ENCODE peak calls at places on chromosomes 1 and 21, in eight cellular contexts. Q is NCI-H2107, D is MV-4-11, A is ACHN, P is cardiac muscle cell, E is mesendoderm, O is AG09309, R is AG04449. X is an unnamed sample.
A peak's percentile ranks its signal among the peaks of the same experiment; 100 is the strongest.

GRCh38 chr1:1399870-1400575 is 888 bp upstream of the CCNL2 start:
- DNase-seq in Q (no peak), D (no peak), A (no peak), P (no peak), E (no peak), O (no peak), R (no peak), X (no peak)

GRCh38 chr21:34839070-34839820 is 170.5 kb downstream of the CLIC6 start:
- DNase-seq in Q (no peak), D (no peak), A (no peak), P (no peak), E (no peak), O (no peak), R (no peak), X (no peak)

GRCh38 chr1:5751171-5751556 is 241.1 kb downstream of the NPHP4 start:
- DNase-seq in Q (no peak), D (no peak), A (no peak), P (no peak), E (no peak), O (no peak), R (no peak), X (no peak)

GRCh38 chr1:185463433-185463832 is 146.4 kb upstream of the IVNS1ABP start:
- DNase-seq in Q (no peak), D (no peak), A (no peak), P (no peak), E (peak; percentile 79), O (no peak), R (no peak), X (no peak)

GRCh38 chr1:184665329-184665728 is 89.3 kb downstream of the EDEM3 start:
- DNase-seq in Q (no peak), D (no peak), A (no peak), P (no peak), E (no peak), O (no peak), R (no peak), X (no peak)

GRCh38 chr1:32250893-32251716 is at the start of gene LCK:
- DNase-seq in Q (no peak), D (no peak), A (no peak), P (no peak), E (no peak), O (no peak), R (no peak), X (peak; percentile 31)

GRCh38 chr1:89198500-89199072 is at the start of gene GBP4:
- DNase-seq in Q (no peak), D (peak; percentile 54), A (peak; percentile 9), P (peak; percentile 14), E (peak; percentile 8), O (peak; percentile 8), R (no peak), X (no peak)

GRCh38 chr1:201647722-201648065 is 108.8 kb downstream of the NAV1 start:
- DNase-seq in Q (no peak), D (no peak), A (no peak), P (peak; percentile 22), E (no peak), O (no peak), R (no peak), X (no peak)

GRCh38 chr1:21012937-21013336 is 163.8 kb downstream of the EIF4G3 start:
- DNase-seq in Q (no peak), D (no peak), A (no peak), P (peak; percentile 62), E (peak; percentile 32), O (no peak), R (no peak), X (no peak)

GRCh38 chr1:163085904-163086268 is 16.7 kb downstream of the RGS4 start:
- DNase-seq in Q (no peak), D (no peak), A (no peak), P (no peak), E (no peak), O (no peak), R (no peak), X (no peak)

GRCh38 chr1:65011983-65012382 is 45.6 kb upstream of the JAK1 start:
- DNase-seq in Q (no peak), D (peak; percentile 79), A (no peak), P (no peak), E (no peak), O (no peak), R (no peak), X (no peak)

GRCh38 chr1:42379794-42380616 is 587 bp upstream of the RIMKLA start:
- DNase-seq in Q (no peak), D (peak; percentile 16), A (peak; percentile 48), P (peak; percentile 47), E (peak; percentile 74), O (no peak), R (no peak), X (peak; percentile 44)

GRCh38 chr1:159881930-159882839 is 17.8 kb downstream of the CFAP45 start:
- DNase-seq in Q (peak; percentile 71), D (peak; percentile 40), A (peak; percentile 99), P (peak; percentile 43), E (no peak), O (peak; percentile 88), R (peak; percentile 83), X (peak; percentile 81)

X was measured in SK-N-DZ.